ENCODE peak calls at places on chromosome 6, in five cellular contexts. A is LoVo, O is mucosa of descending colon, C is T-helper 1 cell, T is T47D. E is an unnamed sample.
A peak's percentile ranks its signal among the peaks of the same experiment; 100 is the strongest.

GRCh38 chr6:138541793-138542481 is 42.6 kb upstream of the NHSL1 start:
- DNase-seq in A (no peak), O (no peak), C (no peak), T (no peak), E (no peak)

GRCh38 chr6:132813173-132813856 is 1.1 kb upstream of the RPS12 start:
- DNase-seq in A (peak; percentile 24), O (peak; percentile 55), C (peak; percentile 21), T (no peak), E (peak; percentile 50)

GRCh38 chr6:38499046-38499445 is 140.7 kb downstream of the BTBD9 start:
- DNase-seq in A (no peak), O (no peak), C (no peak), T (no peak), E (no peak)

GRCh38 chr6:154297711-154298110 is 58.9 kb downstream of the IPCEF1 start:
- DNase-seq in A (no peak), O (no peak), C (no peak), T (no peak), E (no peak)

GRCh38 chr6:140779341-140779740 is 1353.4 kb upstream of the GJE1 start:
- DNase-seq in A (no peak), O (no peak), C (no peak), T (no peak), E (no peak)

GRCh38 chr6:166862287-166862977 is 93.9 kb downstream of the RNASET2 start:
- DNase-seq in A (no peak), O (peak; percentile 6), C (no peak), T (peak; percentile 30), E (no peak)

GRCh38 chr6:28315628-28316027 is 20.3 kb downstream of the ZSCAN31 start:
- DNase-seq in A (no peak), O (no peak), C (no peak), T (no peak), E (no peak)

GRCh38 chr6:77416839-77417238 is 46.5 kb downstream of the HTR1B start:
- DNase-seq in A (no peak), O (no peak), C (no peak), T (no peak), E (no peak)

GRCh38 chr6:158939255-158940170 is 60.5 kb downstream of the RSPH3 start:
- DNase-seq in A (no peak), O (peak; percentile 41), C (no peak), T (no peak), E (no peak)

GRCh38 chr6:140921366-140922226 is 1211.1 kb upstream of the GJE1 start:
- DNase-seq in A (peak; percentile 52), O (peak; percentile 32), C (no peak), T (peak; percentile 1), E (peak; percentile 71)

GRCh38 chr6:156790711-156791110 is 13.5 kb downstream of the ARID1B start:
- DNase-seq in A (no peak), O (no peak), C (no peak), T (no peak), E (no peak)

GRCh38 chr6:2575191-2575590 is 175.5 kb downstream of the MYLK4 start:
- DNase-seq in A (no peak), O (no peak), C (no peak), T (no peak), E (no peak)

GRCh38 chr6:130781557-130781956 is 45.6 kb upstream of the SMLR1 start:
- DNase-seq in A (no peak), O (no peak), C (no peak), T (no peak), E (no peak)

GRCh38 chr6:90739339-90739738 is 152.5 kb upstream of the MAP3K7 start:
- DNase-seq in A (no peak), O (no peak), C (no peak), T (no peak), E (no peak)

GRCh38 chr6:163992701-163993100 is 578.2 kb downstream of the QKI start:
- DNase-seq in A (no peak), O (no peak), C (no peak), T (no peak), E (no peak)

GRCh38 chr6:125236536-125237327 is 65.0 kb downstream of the HDDC2 start:
- DNase-seq in A (peak; percentile 47), O (no peak), C (no peak), T (no peak), E (no peak)

GRCh38 chr6:4281341-4282293 is 146.2 kb upstream of the ECI2 start:
- DNase-seq in A (peak; percentile 58), O (peak; percentile 65), C (no peak), T (peak; percentile 53), E (no peak)

GRCh38 chr6:90249044-90249443 is 47.6 kb downstream of the BACH2 start:
- DNase-seq in A (no peak), O (no peak), C (no peak), T (no peak), E (no peak)

GRCh38 chr6:119395192-119395591 is 45.6 kb upstream of the MAN1A1 start:
- DNase-seq in A (no peak), O (no peak), C (no peak), T (no peak), E (no peak)

GRCh38 chr6:116764961-116765841 is at the start of gene FAM162B:
- DNase-seq in A (no peak), O (peak; percentile 5), C (no peak), T (no peak), E (no peak)

GRCh38 chr6:43833223-43833995 is 63.4 kb downstream of the VEGFA start:
- DNase-seq in A (no peak), O (no peak), C (no peak), T (no peak), E (no peak)

GRCh38 chr6:167244991-167245390 is 46.1 kb upstream of the UNC93A start:
- DNase-seq in A (no peak), O (no peak), C (no peak), T (no peak), E (no peak)

GRCh38 chr6:55875420-55875819 is at the start of gene BMP5:
- DNase-seq in A (no peak), O (no peak), C (no peak), T (no peak), E (no peak)

GRCh38 chr6:107706516-107706915 is 117.6 kb downstream of the SCML4 start:
- DNase-seq in A (no peak), O (no peak), C (no peak), T (no peak), E (no peak)

GRCh38 chr6:17450825-17451224 is 57.4 kb downstream of the CAP2 start:
- DNase-seq in A (no peak), O (no peak), C (no peak), T (no peak), E (no peak)

GRCh38 chr6:130927305-130927704 is 100.1 kb downstream of the SMLR1 start:
- DNase-seq in A (peak; percentile 70), O (peak; percentile 15), C (no peak), T (no peak), E (no peak)

GRCh38 chr6:133621751-133622150 is 267.2 kb upstream of the TCF21 start:
- DNase-seq in A (no peak), O (no peak), C (no peak), T (no peak), E (no peak)

GRCh38 chr6:106496791-106497190 is 132.5 kb downstream of the RTN4IP1 start:
- DNase-seq in A (no peak), O (no peak), C (no peak), T (no peak), E (no peak)

GRCh38 chr6:93177451-93177850 is 241.9 kb downstream of the EPHA7 start:
- DNase-seq in A (no peak), O (no peak), C (no peak), T (no peak), E (no peak)

GRCh38 chr6:158219229-158219628 is 51.1 kb downstream of the GTF2H5 start:
- DNase-seq in A (no peak), O (peak; percentile 43), C (no peak), T (no peak), E (no peak)

GRCh38 chr6:32177182-32177787 is 920 bp upstream of the RNF5 start:
- DNase-seq in A (no peak), O (no peak), C (peak; percentile 28), T (no peak), E (no peak)

GRCh38 chr6:2378891-2379652 is 133.7 kb upstream of the GMDS start:
- DNase-seq in A (no peak), O (no peak), C (no peak), T (no peak), E (no peak)

GRCh38 chr6:126539022-126539421 is 199.1 kb downstream of the CENPW start:
- DNase-seq in A (no peak), O (no peak), C (no peak), T (no peak), E (no peak)

GRCh38 chr6:105900120-105900937 is 185.8 kb upstream of the PRDM1 start:
- DNase-seq in A (no peak), O (no peak), C (no peak), T (no peak), E (no peak)

GRCh38 chr6:25655746-25656145 is 3.7 kb downstream of the SCGN start:
- DNase-seq in A (no peak), O (no peak), C (no peak), T (no peak), E (peak; percentile 73)

GRCh38 chr6:167590193-167590592 is 236.5 kb upstream of the AFDN start:
- DNase-seq in A (no peak), O (no peak), C (no peak), T (no peak), E (no peak)

GRCh38 chr6:134589512-134589911 is 271.6 kb upstream of the SGK1 start:
- DNase-seq in A (no peak), O (no peak), C (no peak), T (no peak), E (no peak)

GRCh38 chr6:43265564-43265963 is 22.3 kb downstream of the TTBK1 start:
- DNase-seq in A (no peak), O (no peak), C (no peak), T (no peak), E (no peak)

GRCh38 chr6:130366011-130366963 is at the start of gene TMEM200A:
- DNase-seq in A (peak; percentile 39), O (peak; percentile 30), C (peak; percentile 18), T (no peak), E (no peak)

GRCh38 chr6:31634969-31635575 is 14.6 kb downstream of the PRRC2A start:
- DNase-seq in A (no peak), O (no peak), C (no peak), T (no peak), E (no peak)

E was measured in LNCaP clone FGC.